ENCODE peak calls at places on chromosome 22, in nine cellular contexts. Y is body of pancreas, L is PC-3, N is cardiac fibroblast, J is GM12865, S is dorsolateral prefrontal cortex, Z is fibroblast of pulmonary artery, I is endothelial cell, O is neural crest cell. U is an unnamed sample.

GRCh38 chr22:19106886-19107729 is 15.1 kb downstream of the DGCR2 start:
- DNase-seq in Y (no peak), L (no peak), Z (no peak), I (no peak), S (no peak), J (no peak), N (no peak), O (no peak), U (no peak)

GRCh38 chr22:19178065-19178658 is 374 bp downstream of the SLC25A1 start:
- DNase-seq in N (no peak), O (peak), S (peak), Y (peak), I (peak), J (no peak), L (peak), Z (no peak), U (peak)

GRCh38 chr22:44144046-44144569 is 36.6 kb upstream of the PARVG start:
- DNase-seq in L (no peak), Z (no peak), Y (no peak), I (no peak), N (no peak), O (no peak), J (no peak), S (no peak), U (no peak)

GRCh38 chr22:46087816-46088277 is 62.5 kb upstream of the PPARA start:
- DNase-seq in Z (peak), O (peak), N (peak), I (no peak), L (no peak), Y (peak), S (peak), J (no peak), U (no peak)

GRCh38 chr22:46997311-46997970 is 235.0 kb downstream of the TBC1D22A start:
- DNase-seq in J (no peak), Y (no peak), O (no peak), L (no peak), N (no peak), I (no peak), S (no peak), Z (no peak), U (no peak)

GRCh38 chr22:42296883-42297282 is 26.4 kb upstream of the TCF20 start:
- DNase-seq in I (no peak), Z (no peak), L (no peak), Y (no peak), N (no peak), O (no peak), J (no peak), S (no peak), U (no peak)

GRCh38 chr22:41989246-41989645 is 9.3 kb upstream of the WBP2NL start:
- DNase-seq in Y (no peak), S (no peak), I (no peak), N (no peak), Z (no peak), J (no peak), O (no peak), L (no peak), U (no peak)

GRCh38 chr22:19798825-19799224 is 38.2 kb downstream of the TBX1 start:
- DNase-seq in I (no peak), J (no peak), Z (no peak), L (no peak), O (no peak), S (no peak), N (no peak), Y (no peak), U (no peak)

GRCh38 chr22:44449061-44449682 is 48.9 kb downstream of the RTL6 start:
- DNase-seq in Y (no peak), I (no peak), Z (peak), J (peak), N (peak), L (peak), O (no peak), S (no peak), U (no peak)

GRCh38 chr22:24536089-24536488 is 18.8 kb downstream of the GUCD1 start:
- DNase-seq in O (no peak), Y (peak), I (no peak), Z (no peak), S (no peak), J (no peak), L (no peak), N (no peak), U (no peak)

GRCh38 chr22:26406118-26406517 is 22.9 kb upstream of the ASPHD2 start:
- DNase-seq in O (no peak), I (no peak), S (no peak), Y (no peak), N (no peak), L (peak), Z (peak), J (peak), U (peak)

GRCh38 chr22:48743601-48744282 is 1083.9 kb downstream of the BRD1 start:
- DNase-seq in O (no peak), Z (no peak), L (no peak), J (no peak), S (no peak), I (no peak), Y (no peak), N (no peak), U (no peak)

GRCh38 chr22:31625661-31626426 is 36.2 kb downstream of the PISD start:
- DNase-seq in O (peak), N (peak), J (no peak), L (no peak), I (peak), Y (no peak), S (peak), Z (peak), U (no peak)

GRCh38 chr22:38706885-38707180 is 1.1 kb downstream of the GTPBP1 start:
- DNase-seq in Z (no peak), O (no peak), Y (no peak), L (peak), N (peak), I (no peak), S (no peak), J (no peak), U (no peak)

GRCh38 chr22:38707346-38707745 is 1.6 kb downstream of the GTPBP1 start:
- DNase-seq in J (peak), N (peak), O (no peak), S (no peak), L (peak), Y (no peak), Z (peak), I (no peak), U (no peak)

GRCh38 chr22:38706101-38706884 is 549 bp downstream of the GTPBP1 start:
- DNase-seq in I (peak), S (peak), L (no peak), O (peak), Y (peak), N (peak), Z (peak), J (peak), U (peak)

GRCh38 chr22:38704568-38705234 is 1.0 kb upstream of the GTPBP1 start:
- DNase-seq in Z (peak), I (no peak), J (no peak), L (no peak), N (no peak), S (no peak), O (no peak), Y (peak), U (no peak)

DNA sequence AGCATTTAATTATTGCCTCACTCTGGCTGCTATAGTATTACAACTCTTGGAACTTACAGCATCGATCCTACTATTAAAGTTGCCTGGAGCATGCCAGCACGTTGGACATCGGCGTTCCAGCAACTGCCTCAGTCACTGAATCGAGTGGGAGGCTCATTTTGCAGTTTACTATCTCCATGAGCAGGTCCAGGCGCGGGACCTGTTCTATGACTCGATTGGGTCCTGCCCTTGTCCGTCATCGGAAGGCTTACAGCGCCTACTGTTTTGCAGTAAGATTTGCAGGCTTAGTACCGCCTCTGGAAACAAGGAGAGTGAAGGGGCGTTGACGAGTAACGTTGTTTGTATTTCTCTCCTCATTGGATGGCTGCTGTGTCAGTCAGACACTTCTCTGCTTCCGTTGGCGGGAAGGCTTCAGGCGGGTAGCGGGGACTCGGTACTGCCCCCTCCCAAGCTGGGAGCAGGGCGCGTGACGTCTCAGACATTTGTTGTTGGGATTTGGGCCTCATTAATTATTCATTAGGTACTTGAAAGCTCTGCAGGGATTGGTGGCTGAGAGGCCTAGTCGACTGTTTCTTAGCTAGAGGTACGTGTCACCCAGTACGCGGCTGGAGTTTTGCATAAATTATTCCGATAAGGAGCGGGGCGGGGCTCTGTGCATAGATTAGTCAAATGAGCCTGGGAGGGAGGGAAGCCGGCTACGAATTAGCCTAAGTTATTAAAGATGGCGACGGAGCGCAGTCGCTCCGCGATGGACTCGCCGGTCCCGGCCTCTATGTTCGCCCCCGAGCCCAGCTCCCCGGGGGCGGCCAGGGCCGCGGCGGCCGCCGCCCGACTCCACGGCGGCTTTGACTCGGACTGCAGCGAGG is at the start of gene GTPBP1:
- DNase-seq in L (peak), Z (peak), I (peak), N (peak), Y (peak), S (peak), O (peak), J (peak), U (peak)
- TF ChIP-seq CTCF in L (no peak), Z (no peak), I (no peak), N (no peak), Y (no peak), S (no peak), O (no peak), J (no peak), U (no peak)

GRCh38 chr22:35761037-35761436 is 43.4 kb downstream of the APOL5 start:
- DNase-seq in O (no peak), S (no peak), N (peak), J (peak), Y (no peak), I (no peak), L (peak), Z (peak), U (peak)
- TF ChIP-seq CTCF in O (peak), S (peak), N (no peak), J (peak), Y (no peak), I (no peak), L (peak), Z (peak), U (peak)

GRCh38 chr22:36405671-36406070 is 17.9 kb upstream of the MYH9 start:
- DNase-seq in S (no peak), J (peak), N (peak), Y (peak), I (no peak), L (peak), Z (peak), O (no peak), U (peak)
- TF ChIP-seq CTCF in S (no peak), J (no peak), N (no peak), Y (no peak), I (no peak), L (no peak), Z (no peak), O (no peak), U (no peak)

GRCh38 chr22:35229865-35230264 is 27.4 kb upstream of the HMGXB4 start:
- DNase-seq in Z (no peak), L (no peak), N (no peak), I (no peak), S (no peak), Y (no peak), J (peak), O (no peak), U (no peak)
- TF ChIP-seq CTCF in Z (no peak), L (no peak), N (no peak), I (no peak), S (no peak), Y (no peak), J (no peak), O (no peak), U (no peak)

DNA sequence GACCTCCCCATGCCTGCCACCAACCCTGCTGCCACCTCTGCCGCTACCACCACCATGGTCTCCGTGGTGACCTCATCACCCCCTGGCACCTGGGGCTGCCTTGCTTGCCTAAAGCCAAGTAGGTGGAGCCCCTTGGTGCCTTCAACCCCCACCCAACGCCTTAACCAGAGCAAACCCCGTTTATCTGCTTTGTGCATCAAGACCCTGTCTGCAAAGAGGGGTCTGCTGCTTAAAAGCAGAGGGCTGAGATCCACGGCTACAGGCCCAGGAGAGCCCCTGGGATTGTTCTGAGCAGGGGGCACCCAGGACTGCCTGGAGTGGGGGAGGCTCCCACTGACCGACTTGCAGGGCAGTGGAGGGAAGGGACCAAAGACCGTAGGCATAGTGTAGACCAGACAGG is 4.9 kb upstream of the PPIL2 start:
- DNase-seq in J (no peak), Z (no peak), Y (no peak), S (no peak), O (no peak), L (no peak), I (no peak), N (no peak), U (no peak)
- TF ChIP-seq CTCF in J (no peak), Z (no peak), Y (no peak), S (no peak), O (no peak), L (no peak), I (no peak), N (no peak), U (no peak)

U was measured in activated CD8-positive, alpha-beta T cell treated with anti-CD3 and anti-CD28 coated beads for 36 hours.